ENCODE peak calls at places on chromosomes 4 and X, in six cellular contexts. M is pancreas, B is GM10248, L is choroid plexus epithelial cell, C is dorsolateral prefrontal cortex, R is coronary artery. X is an unnamed sample.

GRCh38 chr4:165489786-165490185 is 111.0 kb downstream of the CPE start:
- DNase-seq in M (no peak), B (no peak), L (peak), C (no peak), R (no peak), X (no peak)

GRCh38 chr4:150216725-150217124 is 138.5 kb downstream of the DCLK2 start:
- DNase-seq in M (no peak), B (no peak), L (no peak), C (no peak), R (no peak), X (no peak)

GRCh38 chr4:152591361-152591760 is 55.5 kb upstream of the FBXW7 start:
- DNase-seq in M (peak), B (peak), L (peak), C (no peak), R (no peak), X (no peak)

GRCh38 chrX:43703211-43703791 is 47.2 kb downstream of the MAOA start:
- DNase-seq in M (no peak), B (no peak), L (peak), C (no peak), R (no peak), X (no peak)

GRCh38 chrX:15465896-15466651 is 27.1 kb downstream of the PIR start:
- DNase-seq in M (no peak), B (no peak), L (peak), C (no peak), R (no peak), X (no peak)

GRCh38 chr4:18882468-18882867 is 860.9 kb upstream of the LCORL start:
- DNase-seq in M (no peak), B (no peak), L (peak), C (no peak), R (no peak), X (no peak)

GRCh38 chr4:157271166-157271869 is 50.8 kb downstream of the GRIA2 start:
- DNase-seq in M (no peak), B (no peak), L (no peak), C (no peak), R (no peak), X (no peak)

GRCh38 chr4:168491563-168491962 is 5.3 kb upstream of the PALLD start:
- DNase-seq in M (no peak), B (no peak), L (no peak), C (no peak), R (no peak), X (no peak)

GRCh38 chr4:25161599-25161960 is 1.3 kb upstream of the SEPSECS start:
- DNase-seq in M (no peak), B (no peak), L (peak), C (no peak), R (no peak), X (no peak)

GRCh38 chrX:65706041-65706828 is 38.8 kb downstream of the MSN start:
- DNase-seq in M (no peak), B (peak), L (peak), C (no peak), R (peak), X (peak)

GRCh38 chrX:13194291-13195103 is 125.4 kb downstream of the ATXN3L start:
- DNase-seq in M (no peak), B (no peak), L (no peak), C (no peak), R (no peak), X (no peak)

GRCh38 chr4:182752158-182752910 is 164.9 kb downstream of the DCTD start:
- DNase-seq in M (no peak), B (no peak), L (peak), C (no peak), R (no peak), X (no peak)

GRCh38 chrX:54248309-54248708 is 65.3 kb upstream of the FAM120C start:
- DNase-seq in M (no peak), B (peak), L (peak), C (no peak), R (no peak), X (peak)

GRCh38 chr4:31360786-31361185 is 640.6 kb downstream of the PCDH7 start:
- DNase-seq in M (no peak), B (no peak), L (peak), C (no peak), R (no peak), X (no peak)

GRCh38 chrX:11792461-11793421 is 34.7 kb downstream of the MSL3 start:
- DNase-seq in M (no peak), B (peak), L (no peak), C (no peak), R (no peak), X (peak)

GRCh38 chr4:151553874-151554273 is 144.9 kb downstream of the FHIP1A start:
- DNase-seq in M (no peak), B (no peak), L (no peak), C (no peak), R (no peak), X (no peak)

GRCh38 chrX:13015536-13016236 is 28.7 kb downstream of the FAM9C start:
- DNase-seq in M (no peak), B (no peak), L (peak), C (no peak), R (no peak), X (no peak)

GRCh38 chr4:138438608-138439007 is 196.5 kb upstream of the SLC7A11 start:
- DNase-seq in M (no peak), B (no peak), L (peak), C (no peak), R (no peak), X (no peak)

GRCh38 chr4:75036046-75036445 is 103.1 kb downstream of the PARM1 start:
- DNase-seq in M (no peak), B (no peak), L (no peak), C (no peak), R (no peak), X (no peak)

GRCh38 chrX:109281478-109282275 is 200.2 kb downstream of the GUCY2F start:
- DNase-seq in M (no peak), B (no peak), L (peak), C (no peak), R (no peak), X (no peak)

GRCh38 chrX:19799319-19800182 is 87.8 kb downstream of the SH3KBP1 start:
- DNase-seq in M (no peak), B (no peak), L (peak), C (no peak), R (no peak), X (no peak)

GRCh38 chr4:75699299-75699698 is 25.1 kb upstream of the USO1 start:
- DNase-seq in M (no peak), B (no peak), L (no peak), C (no peak), R (no peak), X (no peak)

GRCh38 chr4:2834001-2834921 is 9.4 kb upstream of the ADD1 start:
- DNase-seq in M (peak), B (no peak), L (no peak), C (no peak), R (no peak), X (peak)

GRCh38 chr4:131644619-131645018 is 1504.5 kb upstream of the PCDH10 start:
- DNase-seq in M (no peak), B (no peak), L (peak), C (no peak), R (no peak), X (no peak)

GRCh38 chrX:2463973-2464676 is 36.7 kb downstream of the DHRSX start:
- DNase-seq in M (no peak), B (no peak), L (peak), C (no peak), R (no peak), X (no peak)

GRCh38 chrX:22060451-22060940 is 28.4 kb downstream of the PHEX start:
- DNase-seq in M (no peak), B (peak), L (peak), C (no peak), R (no peak), X (peak)

GRCh38 chr4:68365068-68365467 is 15.2 kb upstream of the YTHDC1 start:
- DNase-seq in M (no peak), B (no peak), L (no peak), C (no peak), R (no peak), X (no peak)

GRCh38 chrX:37912797-37913196 is 65.4 kb upstream of the DYNLT3 start:
- DNase-seq in M (no peak), B (no peak), L (no peak), C (no peak), R (no peak), X (no peak)

GRCh38 chrX:47380268-47380667 is 9.9 kb downstream of the ZNF157 start:
- DNase-seq in M (no peak), B (no peak), L (no peak), C (no peak), R (no peak), X (peak)

GRCh38 chrX:50941638-50942037 is 31.1 kb downstream of the BMP15 start:
- DNase-seq in M (peak), B (no peak), L (peak), C (no peak), R (no peak), X (no peak)
- TF ChIP-seq CTCF in M (no peak), B (no peak), L (peak), C (no peak), R (no peak), X (peak)

DNA sequence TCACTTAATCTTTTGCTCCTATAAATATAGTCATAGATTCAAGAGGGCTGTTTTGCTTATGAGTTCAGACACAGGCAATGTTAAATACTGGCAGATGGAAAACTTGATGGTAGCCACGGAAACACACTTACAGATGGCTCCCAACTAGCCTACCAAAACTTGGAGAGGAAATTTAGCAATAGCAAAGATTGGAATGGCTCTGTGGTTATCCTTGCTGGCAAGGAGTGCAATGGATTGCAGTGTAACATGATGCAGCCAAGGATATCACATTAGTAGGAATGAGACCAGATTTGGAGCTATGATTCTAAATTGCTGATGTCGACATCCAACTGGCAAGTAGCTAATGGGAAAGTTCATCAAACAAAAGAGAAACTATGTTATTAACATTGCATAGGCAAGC is 791.0 kb upstream of the DIAPH2 start:
- DNase-seq in M (no peak), B (no peak), L (peak), C (no peak), R (no peak), X (no peak)
- TF ChIP-seq CTCF in M (no peak), B (no peak), L (no peak), C (no peak), R (no peak), X (no peak)

DNA sequence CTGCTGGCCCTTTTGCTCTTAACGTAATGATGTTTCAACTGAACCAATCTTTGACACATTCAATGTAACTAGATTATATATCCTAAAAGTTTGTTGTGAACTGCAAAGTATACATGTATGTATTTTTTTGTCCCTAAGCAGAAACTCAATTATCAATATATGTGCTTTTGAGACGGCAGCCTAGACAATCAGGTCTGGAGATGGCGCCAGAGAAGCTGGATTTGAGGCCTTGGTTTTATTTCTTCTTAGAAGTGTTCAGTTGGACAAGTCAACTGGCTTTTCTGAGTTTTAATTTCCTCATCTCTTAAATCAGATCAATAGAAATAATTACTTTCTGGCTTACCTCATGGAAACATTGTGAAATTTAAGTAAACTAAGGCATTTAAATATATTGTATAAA is 62.5 kb downstream of the DCAF8L1 start:
- DNase-seq in M (no peak), B (no peak), L (peak), C (no peak), R (no peak), X (no peak)
- TF ChIP-seq CTCF in M (no peak), B (no peak), L (peak), C (no peak), R (no peak), X (no peak)

GRCh38 chr4:83753260-83753659 is 217.4 kb downstream of the GPAT3 start:
- DNase-seq in M (no peak), B (no peak), L (no peak), C (no peak), R (no peak), X (no peak)
- TF ChIP-seq CTCF in M (no peak), B (no peak), L (peak), C (no peak), R (no peak), X (no peak)

DNA sequence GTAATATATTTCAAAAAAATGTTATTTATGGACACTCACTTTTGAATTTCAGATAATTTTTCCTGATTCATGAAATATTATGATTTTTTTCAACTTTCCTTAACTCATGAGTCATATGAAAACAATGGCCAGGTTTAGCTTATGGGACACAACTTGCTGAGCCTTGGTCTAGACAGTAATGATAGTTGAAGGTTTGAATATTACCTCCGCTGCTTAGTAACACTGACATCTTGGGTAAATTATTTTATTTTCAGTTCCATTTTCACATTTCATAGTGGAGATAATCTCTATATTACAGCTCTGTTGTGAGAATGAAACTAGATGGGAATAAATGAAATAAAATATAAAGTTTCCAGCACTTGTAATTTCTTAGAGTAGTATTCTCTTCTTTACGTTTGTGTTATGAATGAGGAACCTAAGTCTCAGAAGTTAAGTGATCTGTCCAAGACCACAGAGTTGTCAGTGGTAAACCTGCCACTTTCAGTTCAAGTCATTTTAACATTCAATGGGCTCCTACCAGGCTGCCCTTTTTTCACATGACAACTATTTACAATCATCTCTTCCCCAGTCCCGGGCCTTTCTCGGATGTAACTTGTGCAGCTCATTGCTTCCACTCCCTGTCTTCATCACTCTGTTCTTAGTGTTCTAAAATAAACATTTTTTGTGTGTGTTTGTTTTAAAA is 46.8 kb upstream of the GC start:
- DNase-seq in M (no peak), B (no peak), L (no peak), C (no peak), R (no peak), X (no peak)
- TF ChIP-seq CTCF in M (no peak), B (no peak), L (no peak), C (no peak), R (no peak), X (no peak)

GRCh38 chrX:7996414-7996813 is 69.2 kb upstream of the PNPLA4 start:
- DNase-seq in M (no peak), B (peak), L (peak), C (no peak), R (no peak), X (peak)
- TF ChIP-seq CTCF in M (peak), B (peak), L (peak), C (peak), R (peak), X (peak)

GRCh38 chrX:77427586-77427985 is 19.6 kb upstream of the FGF16 start:
- DNase-seq in M (no peak), B (no peak), L (no peak), C (no peak), R (no peak), X (no peak)

GRCh38 chrX:77426811-77427210 is 20.4 kb upstream of the FGF16 start:
- DNase-seq in M (no peak), B (no peak), L (no peak), C (no peak), R (no peak), X (no peak)

GRCh38 chrX:77432998-77433397 is 14.2 kb upstream of the FGF16 start:
- DNase-seq in M (no peak), B (no peak), L (no peak), C (no peak), R (no peak), X (no peak)

GRCh38 chrX:77434949-77435348 is 12.2 kb upstream of the FGF16 start:
- DNase-seq in M (no peak), B (no peak), L (no peak), C (no peak), R (no peak), X (no peak)

DNA sequence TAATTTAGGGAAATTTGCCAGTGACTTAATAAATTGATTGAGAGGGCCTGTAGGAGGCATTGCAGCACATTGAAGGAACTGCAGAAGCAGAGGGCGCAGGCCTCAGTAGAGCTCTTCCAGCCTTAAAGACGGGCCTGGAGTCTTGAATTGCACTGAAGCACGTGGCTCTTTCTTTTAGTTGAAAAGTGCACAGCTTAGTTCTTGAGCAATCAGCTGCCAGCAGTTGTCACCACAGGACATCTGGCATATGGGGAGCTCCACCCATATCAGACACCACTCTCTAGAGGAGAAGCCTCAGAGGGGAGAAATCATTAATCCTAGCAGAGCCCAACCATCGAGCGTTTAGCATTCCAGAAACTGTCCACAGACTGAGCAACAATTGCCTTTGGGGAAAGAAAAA is 16.0 kb upstream of the FGF16 start:
- DNase-seq in M (no peak), B (no peak), L (peak), C (no peak), R (no peak), X (no peak)
- TF ChIP-seq CTCF in M (no peak), B (no peak), L (peak), C (no peak), R (no peak), X (no peak)

DNA sequence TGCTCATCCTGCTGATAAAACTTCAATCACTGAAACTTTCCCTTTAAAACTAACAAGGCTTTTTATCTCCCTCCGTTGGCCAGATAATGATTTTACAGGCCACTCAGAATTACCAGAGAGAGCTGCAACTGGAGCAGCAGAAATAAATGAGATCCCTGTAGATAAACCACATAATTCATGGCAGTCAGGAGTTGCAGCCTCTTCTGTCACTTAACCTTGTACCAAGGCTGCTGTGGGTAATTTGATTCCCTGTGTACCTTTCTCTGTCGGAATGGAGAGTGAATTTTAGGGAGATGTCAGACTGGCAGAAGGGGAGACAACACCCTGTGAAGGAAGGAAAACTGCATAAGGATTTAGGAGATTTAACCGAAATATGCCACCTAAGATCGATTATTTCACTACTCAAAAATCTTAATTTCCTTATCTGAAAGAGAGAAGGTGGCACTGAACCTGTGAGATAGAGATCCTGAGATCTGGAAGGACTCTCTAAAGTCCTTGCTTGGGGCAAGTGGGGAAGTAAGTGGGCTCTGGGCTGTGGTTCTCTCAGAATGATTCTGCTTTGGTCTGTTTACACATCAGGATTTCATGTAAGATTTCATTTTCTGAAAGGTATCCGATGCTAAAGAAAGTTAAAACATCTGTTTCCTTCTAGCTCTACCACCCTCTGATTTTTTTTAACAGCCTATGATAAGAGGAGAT is 14.3 kb upstream of the TSPAN5 start:
- DNase-seq in M (no peak), B (no peak), L (no peak), C (no peak), R (no peak), X (no peak)
- TF ChIP-seq CTCF in M (no peak), B (no peak), L (peak), C (no peak), R (no peak), X (no peak)

DNA sequence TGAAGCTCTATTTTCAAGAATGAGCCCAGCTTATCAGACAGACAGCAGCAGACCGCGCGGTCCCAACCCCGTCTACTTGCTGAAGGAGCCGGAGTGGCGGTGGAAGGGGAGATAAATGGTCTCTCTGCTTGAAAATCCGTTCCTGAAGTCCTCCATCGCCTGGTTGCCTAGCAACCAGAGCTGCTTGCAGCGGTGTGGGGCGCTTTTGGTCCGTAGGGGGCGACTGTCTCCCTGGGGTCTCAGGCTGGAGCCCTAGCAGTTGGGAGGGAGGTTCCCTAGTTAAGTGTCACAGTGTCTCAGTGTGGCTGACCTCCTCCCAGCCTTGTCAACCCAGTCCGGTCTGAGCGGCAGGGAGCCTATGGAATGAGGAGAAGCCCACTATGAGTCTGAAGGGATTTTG is 8.3 kb upstream of the DLG3 start:
- DNase-seq in M (no peak), B (no peak), L (peak), C (no peak), R (no peak), X (no peak)
- TF ChIP-seq CTCF in M (no peak), B (peak), L (peak), C (no peak), R (no peak), X (no peak)

X was measured in GM13976.